ENCODE peak calls at places on chromosomes 11 and 22, in ten cellular contexts. J, U, P, F, L, H, A, Q, I and C are unnamed samples.

GRCh38 chr11:98207086-98207485 is 813.7 kb upstream of the CNTN5 start:
- DNase-seq in J (peak), U (peak), P (no peak), F (no peak), L (no peak), H (no peak), A (no peak), Q (no peak), I (no peak), C (no peak)

GRCh38 chr22:18984564-18984963 is 48.5 kb upstream of the PRODH start:
- DNase-seq in J (peak), U (peak), P (no peak), F (no peak), L (no peak), H (no peak), A (peak), Q (no peak), I (no peak), C (peak)

GRCh38 chr22:19891350-19892248 is 36.9 kb upstream of the GNB1L start:
- DNase-seq in J (no peak), U (no peak), P (no peak), F (peak), L (peak), H (peak), A (no peak), Q (peak), I (no peak), C (no peak)

GRCh38 chr11:120130176-120130980 is 7.5 kb downstream of the TRIM29 start:
- DNase-seq in J (peak), U (peak), P (no peak), F (no peak), L (no peak), H (no peak), A (peak), Q (no peak), I (no peak), C (peak)

GRCh38 chr11:12381875-12382274 is 4.5 kb downstream of the PARVA start:
- DNase-seq in J (no peak), U (no peak), P (no peak), F (no peak), L (no peak), H (no peak), A (no peak), Q (no peak), I (no peak), C (no peak)

GRCh38 chr11:75245356-75246005 is 4.9 kb downstream of the TPBGL start:
- DNase-seq in J (no peak), U (peak), P (peak), F (no peak), L (peak), H (peak), A (no peak), Q (no peak), I (peak), C (peak)

GRCh38 chr22:38716827-38717226 is 11.1 kb downstream of the GTPBP1 start:
- DNase-seq in J (no peak), U (no peak), P (no peak), F (no peak), L (no peak), H (no peak), A (no peak), Q (no peak), I (no peak), C (no peak)

GRCh38 chr11:104005234-104005855 is 31.1 kb upstream of the DDI1 start:
- DNase-seq in J (no peak), U (no peak), P (no peak), F (peak), L (no peak), H (no peak), A (no peak), Q (peak), I (no peak), C (no peak)

GRCh38 chr11:111427471-111427912 is 48.4 kb upstream of the POU2AF1 start:
- DNase-seq in J (no peak), U (peak), P (no peak), F (no peak), L (peak), H (no peak), A (no peak), Q (peak), I (no peak), C (no peak)

GRCh38 chr11:125358254-125358840 is 137.7 kb downstream of the FEZ1 start:
- DNase-seq in J (no peak), U (no peak), P (no peak), F (peak), L (no peak), H (no peak), A (no peak), Q (peak), I (no peak), C (no peak)

GRCh38 chr22:23079240-23079768 is 9.0 kb downstream of the GNAZ start:
- DNase-seq in J (no peak), U (no peak), P (no peak), F (no peak), L (no peak), H (no peak), A (no peak), Q (no peak), I (no peak), C (peak)

GRCh38 chr11:11980841-11981308 is 27.6 kb downstream of the DKK3 start:
- DNase-seq in J (no peak), U (peak), P (no peak), F (peak), L (no peak), H (peak), A (no peak), Q (no peak), I (no peak), C (no peak)

GRCh38 chr22:24554316-24555159 is at the start of gene GUCD1:
- DNase-seq in J (peak), U (no peak), P (peak), F (peak), L (peak), H (peak), A (no peak), Q (peak), I (no peak), C (peak)

GRCh38 chr11:36306888-36307287 is 10.8 kb downstream of the PRR5L start:
- DNase-seq in J (no peak), U (no peak), P (peak), F (no peak), L (peak), H (peak), A (no peak), Q (peak), I (peak), C (no peak)

GRCh38 chr22:44372611-44373010 is 59.9 kb upstream of the SHISAL1 start:
- DNase-seq in J (no peak), U (no peak), P (no peak), F (no peak), L (no peak), H (no peak), A (peak), Q (no peak), I (no peak), C (peak)

GRCh38 chr22:49789289-49790141 is 38.2 kb downstream of the BRD1 start:
- DNase-seq in J (peak), U (no peak), P (no peak), F (peak), L (no peak), H (peak), A (no peak), Q (no peak), I (no peak), C (peak)

GRCh38 chr11:2428322-2428795 is 16.0 kb downstream of the TRPM5 start:
- DNase-seq in J (peak), U (peak), P (peak), F (peak), L (peak), H (peak), A (no peak), Q (peak), I (peak), C (peak)

GRCh38 chr11:14764899-14765527 is 121.4 kb downstream of the PDE3B start:
- DNase-seq in J (no peak), U (no peak), P (no peak), F (peak), L (no peak), H (no peak), A (no peak), Q (peak), I (no peak), C (no peak)

GRCh38 chr11:46701078-46701654 is 335 bp downstream of the ZNF408 start:
- DNase-seq in J (no peak), U (no peak), P (no peak), F (no peak), L (peak), H (no peak), A (no peak), Q (no peak), I (no peak), C (no peak)

GRCh38 chr11:7303146-7303545 is 51.4 kb downstream of the SYT9 start:
- DNase-seq in J (no peak), U (no peak), P (no peak), F (no peak), L (no peak), H (no peak), A (no peak), Q (no peak), I (no peak), C (no peak)

GRCh38 chr11:12445001-12445400 is 67.6 kb downstream of the PARVA start:
- DNase-seq in J (no peak), U (no peak), P (no peak), F (no peak), L (no peak), H (no peak), A (no peak), Q (no peak), I (no peak), C (no peak)

DNA sequence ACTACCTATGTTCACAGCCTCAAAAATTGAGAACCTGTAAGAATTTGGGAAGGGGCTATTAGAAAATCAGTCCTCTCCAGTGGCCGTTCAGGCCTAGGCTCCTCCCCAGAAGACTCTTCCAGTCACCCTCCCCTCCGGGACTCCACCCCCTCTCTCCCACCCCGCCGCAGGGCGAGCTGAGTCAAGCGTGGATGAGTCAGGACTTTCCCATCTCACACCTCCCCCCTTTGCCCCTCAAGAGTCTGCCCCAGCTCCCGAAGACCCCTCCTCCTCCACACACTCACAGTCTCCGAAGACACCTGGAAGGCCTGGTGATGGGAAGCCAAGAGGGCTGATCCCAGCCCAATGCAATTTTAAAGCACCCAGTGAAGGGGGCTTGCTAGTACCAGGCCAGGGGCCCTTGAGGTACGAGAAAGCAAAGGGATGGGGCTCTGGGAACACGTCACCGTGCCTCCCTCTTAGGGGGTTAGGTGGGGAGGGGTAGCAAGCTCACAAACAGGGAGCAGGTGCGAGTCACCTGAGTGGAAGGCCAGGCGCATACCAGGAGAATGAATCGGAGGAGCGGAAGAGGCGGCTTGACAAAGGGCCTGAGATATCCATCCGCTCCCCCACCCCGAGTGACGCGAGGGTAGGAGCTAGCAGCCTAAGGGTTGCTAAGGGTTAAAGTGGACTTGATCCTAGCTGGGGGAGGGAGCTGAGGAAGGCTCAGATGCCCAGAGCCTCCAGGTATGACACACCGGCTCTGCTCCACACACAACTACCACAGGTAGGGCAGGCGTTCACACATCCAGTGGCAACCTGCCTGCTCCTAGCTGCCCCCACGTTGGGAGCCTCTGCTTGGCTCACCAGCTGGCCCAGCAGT is 13.6 kb downstream of the BCL9L start:
- DNase-seq in J (no peak), U (peak), P (peak), F (peak), L (no peak), H (peak), A (peak), Q (peak), I (peak), C (no peak)
- H3K4me3 ChIP-seq in J (peak), U (no peak), P (no peak), F (peak), L (no peak), H (no peak), A (peak), Q (peak), I (peak), C (no peak)

DNA sequence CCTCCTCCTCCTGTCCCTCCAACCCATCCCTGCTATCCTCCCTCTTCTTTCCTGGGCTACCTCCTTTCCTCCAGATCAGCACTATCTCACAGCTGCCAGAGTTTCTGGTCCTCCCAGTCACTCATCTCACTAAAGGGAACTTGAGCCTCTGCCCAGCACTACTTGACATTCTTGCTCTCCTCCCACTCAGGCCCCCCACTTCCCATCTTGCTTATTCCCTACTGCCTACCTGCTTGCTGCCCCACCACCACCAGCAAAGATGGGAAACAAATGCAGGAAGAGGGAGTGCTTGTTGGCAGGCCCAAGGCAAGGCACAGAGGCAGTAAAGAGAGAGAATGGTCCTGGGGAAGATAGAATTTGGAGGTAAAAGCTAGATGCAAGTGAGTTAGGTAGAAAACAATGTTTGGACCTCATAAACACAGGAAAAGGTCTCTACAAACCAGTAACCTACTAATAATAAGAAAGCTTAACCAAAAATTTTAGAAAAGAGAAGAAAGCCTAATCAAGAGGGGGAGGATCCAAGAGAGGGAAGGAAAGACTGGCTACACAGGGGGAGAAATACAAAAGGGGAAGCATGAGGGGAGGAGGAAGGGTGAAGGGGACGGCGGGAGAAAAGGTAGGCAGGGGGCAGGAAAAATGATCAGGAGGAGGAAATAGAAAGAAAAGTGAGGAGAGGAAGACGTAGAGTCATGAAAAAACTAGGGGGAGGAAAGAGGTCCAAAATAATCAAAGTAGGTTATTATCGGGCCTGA is 63.6 kb downstream of the PAK1 start:
- DNase-seq in J (no peak), U (no peak), P (no peak), F (no peak), L (no peak), H (peak), A (no peak), Q (no peak), I (no peak), C (no peak)
- H3K4me3 ChIP-seq in J (peak), U (no peak), P (no peak), F (no peak), L (peak), H (no peak), A (no peak), Q (no peak), I (no peak), C (no peak)

GRCh38 chr22:28670153-28670552 is 9.5 kb downstream of the TTC28 start:
- DNase-seq in J (no peak), U (no peak), P (no peak), F (no peak), L (no peak), H (no peak), A (no peak), Q (no peak), I (no peak), C (no peak)

GRCh38 chr22:28670691-28671261 is 8.9 kb downstream of the TTC28 start:
- DNase-seq in J (no peak), U (no peak), P (no peak), F (peak), L (no peak), H (no peak), A (no peak), Q (peak), I (no peak), C (no peak)

GRCh38 chr22:28669388-28669787 is 10.3 kb downstream of the TTC28 start:
- DNase-seq in J (no peak), U (no peak), P (no peak), F (no peak), L (no peak), H (no peak), A (no peak), Q (no peak), I (no peak), C (no peak)

GRCh38 chr22:28674121-28674563 is 5.5 kb downstream of the TTC28 start:
- DNase-seq in J (no peak), U (no peak), P (no peak), F (peak), L (peak), H (no peak), A (no peak), Q (no peak), I (no peak), C (no peak)
- H3K4me3 ChIP-seq in J (no peak), U (no peak), P (no peak), F (no peak), L (no peak), H (no peak), A (no peak), Q (no peak), I (no peak), C (no peak)

GRCh38 chr22:47249370-47249928 is 487.0 kb downstream of the TBC1D22A start:
- DNase-seq in J (no peak), U (peak), P (no peak), F (no peak), L (no peak), H (no peak), A (no peak), Q (no peak), I (no peak), C (no peak)

GRCh38 chr22:47245786-47246185 is 483.3 kb downstream of the TBC1D22A start:
- DNase-seq in J (no peak), U (peak), P (no peak), F (no peak), L (no peak), H (no peak), A (no peak), Q (no peak), I (no peak), C (no peak)

GRCh38 chr22:47248925-47249324 is 486.5 kb downstream of the TBC1D22A start:
- DNase-seq in J (no peak), U (peak), P (no peak), F (no peak), L (no peak), H (no peak), A (no peak), Q (no peak), I (no peak), C (no peak)

GRCh38 chr22:47245286-47245685 is 482.8 kb downstream of the TBC1D22A start:
- DNase-seq in J (no peak), U (no peak), P (no peak), F (no peak), L (no peak), H (no peak), A (no peak), Q (no peak), I (no peak), C (no peak)

DNA sequence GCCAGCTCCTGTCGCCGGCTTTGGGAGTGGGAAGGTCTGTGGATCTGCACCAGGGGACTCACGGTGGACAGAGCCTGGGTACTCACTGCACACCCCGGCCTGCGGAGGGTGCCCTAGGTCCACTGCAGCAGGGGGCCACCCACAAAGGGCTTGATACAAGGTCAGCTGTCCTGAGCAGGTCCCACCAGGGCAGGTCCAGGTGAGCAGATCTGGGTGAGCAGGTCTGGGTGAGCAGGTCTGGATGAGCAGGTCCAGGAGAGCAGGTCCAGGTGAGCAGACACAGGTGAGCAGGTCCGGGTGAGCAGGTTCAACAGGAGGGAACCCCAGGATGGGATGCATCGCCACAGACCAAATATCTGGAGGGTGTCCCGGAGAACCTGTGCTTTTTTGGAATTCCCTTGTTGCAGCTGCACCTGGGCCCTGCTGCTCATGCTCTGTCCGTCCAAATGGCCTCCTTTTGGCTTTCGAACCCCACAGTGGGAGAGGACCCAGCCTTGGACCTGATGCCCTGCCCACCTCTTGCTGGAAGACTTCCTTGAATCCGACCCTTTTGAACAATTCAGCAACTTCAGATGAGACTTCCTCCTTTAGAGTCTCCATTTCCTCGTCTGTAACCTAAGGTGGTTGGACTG is 485.3 kb downstream of the TBC1D22A start:
- DNase-seq in J (no peak), U (peak), P (no peak), F (no peak), L (no peak), H (no peak), A (no peak), Q (no peak), I (no peak), C (no peak)
- H3K4me3 ChIP-seq in J (no peak), U (no peak), P (no peak), F (no peak), L (no peak), H (no peak), A (no peak), Q (no peak), I (no peak), C (no peak)

DNA sequence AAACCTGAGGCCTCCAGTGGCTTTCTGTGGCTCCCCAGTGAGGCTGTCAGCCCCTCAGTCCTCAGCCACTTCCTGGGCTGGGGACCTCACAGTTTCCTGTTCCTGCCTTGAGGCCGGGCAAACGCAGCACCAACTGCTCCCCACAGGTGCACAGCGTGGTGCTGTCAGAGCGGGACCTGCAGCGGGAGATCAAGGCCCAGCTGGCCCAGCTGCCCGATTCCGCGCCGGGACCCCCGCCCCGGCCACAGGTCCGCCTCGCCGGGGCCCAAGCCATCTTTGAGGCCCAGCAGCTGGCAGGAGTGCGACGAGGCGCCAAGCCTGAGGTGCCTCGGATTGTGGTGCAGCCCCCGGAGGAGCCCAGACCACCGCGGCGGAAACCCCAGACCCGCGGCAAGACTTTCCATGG is 5.4 kb downstream of the TBC1D10C start:
- DNase-seq in J (no peak), U (no peak), P (no peak), F (no peak), L (peak), H (no peak), A (no peak), Q (no peak), I (no peak), C (no peak)
- H3K4me3 ChIP-seq in J (peak), U (no peak), P (no peak), F (no peak), L (peak), H (no peak), A (no peak), Q (no peak), I (no peak), C (no peak)

DNA sequence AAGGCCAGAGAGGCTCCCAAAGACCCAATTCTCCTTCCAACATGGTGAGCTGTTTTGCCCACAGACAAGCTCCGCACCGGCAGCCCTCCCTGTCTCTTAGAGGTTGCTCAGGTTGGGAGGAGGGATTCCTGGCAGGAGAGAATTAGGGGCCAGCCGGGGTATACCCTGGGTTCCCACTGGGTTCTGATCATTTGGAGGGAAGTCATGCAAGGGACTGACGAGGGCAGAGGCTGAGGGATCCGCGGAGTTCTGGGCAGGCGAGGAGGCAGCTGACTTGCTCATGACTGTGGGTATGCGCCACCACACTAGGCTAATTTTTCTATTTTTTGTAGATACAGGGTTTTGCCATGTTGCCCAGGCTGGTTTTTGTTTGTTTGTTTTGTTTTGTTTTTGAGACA is 4.6 kb downstream of the ST3GAL4 start:
- DNase-seq in J (no peak), U (no peak), P (no peak), F (no peak), L (no peak), H (no peak), A (no peak), Q (no peak), I (no peak), C (no peak)
- H3K4me3 ChIP-seq in J (no peak), U (no peak), P (no peak), F (no peak), L (no peak), H (no peak), A (no peak), Q (no peak), I (no peak), C (no peak)